ENCODE peak calls at places on chromosomes 7 and 10, in six cellular contexts. One of them, this sample, is unnamed.
A peak's percentile ranks its signal among the peaks of the same experiment; 100 is the strongest.

GRCh38 chr10:132897516-132898381 is 44.6 kb downstream of the CFAP46 start:
- DNase-seq in right lobe of liver: peak; percentile 8
- DNase-seq in fibroblast of mammary gland: no peak
- DNase-seq in IMR-90: no peak
- DNase-seq in retinal pigment epithelial cell: no peak
- DNase-seq in cardiac fibroblast: no peak
- DNase-seq in this sample: no peak

GRCh38 chr10:24642921-24643678 is 80.6 kb downstream of the ARHGAP21 start:
- DNase-seq in right lobe of liver: no peak
- DNase-seq in fibroblast of mammary gland: peak; percentile 89
- DNase-seq in IMR-90: peak; percentile 88
- DNase-seq in retinal pigment epithelial cell: peak; percentile 45
- DNase-seq in cardiac fibroblast: peak; percentile 92
- DNase-seq in this sample: peak; percentile 52

GRCh38 chr7:97126483-97127171 is 9.1 kb downstream of the SDHAF3 start:
- DNase-seq in right lobe of liver: no peak
- DNase-seq in fibroblast of mammary gland: peak; percentile 8
- DNase-seq in IMR-90: peak; percentile 32
- DNase-seq in retinal pigment epithelial cell: no peak
- DNase-seq in cardiac fibroblast: peak; percentile 42
- DNase-seq in this sample: no peak

GRCh38 chr7:105118612-105119600 is 104.9 kb downstream of the KMT2E start:
- DNase-seq in right lobe of liver: no peak
- DNase-seq in fibroblast of mammary gland: no peak
- DNase-seq in IMR-90: no peak
- DNase-seq in retinal pigment epithelial cell: no peak
- DNase-seq in cardiac fibroblast: no peak
- DNase-seq in this sample: no peak

GRCh38 chr10:31467791-31468535 is 148.9 kb downstream of the ZEB1 start:
- DNase-seq in right lobe of liver: peak; percentile 24
- DNase-seq in fibroblast of mammary gland: no peak
- DNase-seq in IMR-90: no peak
- DNase-seq in retinal pigment epithelial cell: peak; percentile 8
- DNase-seq in cardiac fibroblast: peak; percentile 49
- DNase-seq in this sample: no peak

GRCh38 chr10:60238408-60239100 is 151.1 kb downstream of the ANK3 start:
- DNase-seq in right lobe of liver: no peak
- DNase-seq in fibroblast of mammary gland: peak; percentile 57
- DNase-seq in IMR-90: peak; percentile 70
- DNase-seq in retinal pigment epithelial cell: no peak
- DNase-seq in cardiac fibroblast: peak; percentile 60
- DNase-seq in this sample: peak; percentile 15

GRCh38 chr7:22344655-22345054 is 12.3 kb downstream of the RAPGEF5 start:
- DNase-seq in right lobe of liver: no peak
- DNase-seq in fibroblast of mammary gland: no peak
- DNase-seq in IMR-90: no peak
- DNase-seq in retinal pigment epithelial cell: no peak
- DNase-seq in cardiac fibroblast: no peak
- DNase-seq in this sample: no peak

GRCh38 chr10:59838390-59838789 is 68.0 kb downstream of the CCDC6 start:
- DNase-seq in right lobe of liver: no peak
- DNase-seq in fibroblast of mammary gland: no peak
- DNase-seq in IMR-90: no peak
- DNase-seq in retinal pigment epithelial cell: no peak
- DNase-seq in cardiac fibroblast: no peak
- DNase-seq in this sample: no peak

GRCh38 chr10:12847361-12847975 is 154.0 kb downstream of the CCDC3 start:
- DNase-seq in right lobe of liver: no peak
- DNase-seq in fibroblast of mammary gland: no peak
- DNase-seq in IMR-90: no peak
- DNase-seq in retinal pigment epithelial cell: no peak
- DNase-seq in cardiac fibroblast: no peak
- DNase-seq in this sample: no peak

GRCh38 chr7:27112361-27112760 is 9.9 kb upstream of the HOXA2 start:
- DNase-seq in right lobe of liver: no peak
- DNase-seq in fibroblast of mammary gland: no peak
- DNase-seq in IMR-90: peak; percentile 25
- DNase-seq in retinal pigment epithelial cell: no peak
- DNase-seq in cardiac fibroblast: no peak
- DNase-seq in this sample: no peak

GRCh38 chr7:27112960-27113949 is 10.8 kb upstream of the HOXA2 start:
- DNase-seq in right lobe of liver: peak; percentile 69
- DNase-seq in fibroblast of mammary gland: peak; percentile 91
- DNase-seq in IMR-90: peak; percentile 95
- DNase-seq in retinal pigment epithelial cell: no peak
- DNase-seq in cardiac fibroblast: no peak
- DNase-seq in this sample: no peak

GRCh38 chr7:27110163-27110976 is 7.9 kb upstream of the HOXA2 start:
- DNase-seq in right lobe of liver: no peak
- DNase-seq in fibroblast of mammary gland: peak; percentile 69
- DNase-seq in IMR-90: peak; percentile 92
- DNase-seq in retinal pigment epithelial cell: no peak
- DNase-seq in cardiac fibroblast: no peak
- DNase-seq in this sample: no peak

GRCh38 chr7:27110977-27111752 is 8.7 kb upstream of the HOXA2 start:
- DNase-seq in right lobe of liver: no peak
- DNase-seq in fibroblast of mammary gland: peak; percentile 91
- DNase-seq in IMR-90: peak; percentile 92
- DNase-seq in retinal pigment epithelial cell: no peak
- DNase-seq in cardiac fibroblast: peak; percentile 34
- DNase-seq in this sample: peak; percentile 62

DNA sequence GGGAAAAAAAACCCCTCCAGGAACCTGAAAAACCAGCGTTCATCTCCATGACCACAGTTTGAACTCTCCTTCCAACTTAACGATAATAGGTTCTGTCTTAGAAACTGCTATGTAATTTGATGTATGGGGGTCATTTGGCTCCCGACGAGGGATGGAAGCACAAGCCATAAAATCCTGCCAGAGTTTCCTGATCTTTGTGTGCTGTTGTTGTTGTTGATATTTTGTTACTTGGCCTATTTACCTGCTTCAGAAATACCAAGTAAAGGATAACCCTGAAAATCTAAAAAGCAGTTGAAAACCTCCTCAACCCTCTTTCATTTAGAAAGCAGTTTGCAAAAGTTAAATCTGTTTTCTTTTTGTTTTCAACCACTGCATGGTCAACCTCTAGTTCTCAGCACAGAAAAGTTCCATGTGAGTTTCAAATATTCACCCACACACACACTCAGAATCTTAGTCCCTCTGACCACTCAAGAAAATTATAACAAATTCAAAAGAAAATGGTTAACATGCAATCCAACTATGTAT is 9.3 kb upstream of the HOXA2 start:
- DNase-seq in right lobe of liver: no peak
- DNase-seq in fibroblast of mammary gland: no peak
- DNase-seq in IMR-90: peak; percentile 39
- DNase-seq in retinal pigment epithelial cell: no peak
- DNase-seq in cardiac fibroblast: no peak
- DNase-seq in this sample: no peak
- H3K4me3 ChIP-seq in right lobe of liver: no peak overlapping the region
- H3K4me3 ChIP-seq in fibroblast of mammary gland: no peak overlapping the region
- H3K4me3 ChIP-seq in IMR-90: no peak overlapping the region
- H3K4me3 ChIP-seq in retinal pigment epithelial cell: no peak overlapping the region
- H3K4me3 ChIP-seq in cardiac fibroblast: no peak overlapping the region
- H3K4me3 ChIP-seq in this sample: no peak overlapping the region

GRCh38 chr7:71842376-71842775 is 569.8 kb downstream of the CALN1 start:
- DNase-seq in right lobe of liver: no peak
- DNase-seq in fibroblast of mammary gland: no peak
- DNase-seq in IMR-90: no peak
- DNase-seq in retinal pigment epithelial cell: no peak
- DNase-seq in cardiac fibroblast: no peak
- DNase-seq in this sample: no peak
- H3K4me3 ChIP-seq in right lobe of liver: no peak overlapping the region
- H3K4me3 ChIP-seq in fibroblast of mammary gland: no peak overlapping the region
- H3K4me3 ChIP-seq in IMR-90: no peak overlapping the region
- H3K4me3 ChIP-seq in retinal pigment epithelial cell: no peak overlapping the region
- H3K4me3 ChIP-seq in cardiac fibroblast: no peak overlapping the region
- H3K4me3 ChIP-seq in this sample: no peak overlapping the region

GRCh38 chr10:6583447-6583846 is 3.4 kb upstream of the PRKCQ start:
- DNase-seq in right lobe of liver: no peak
- DNase-seq in fibroblast of mammary gland: no peak
- DNase-seq in IMR-90: no peak
- DNase-seq in retinal pigment epithelial cell: no peak
- DNase-seq in cardiac fibroblast: no peak
- DNase-seq in this sample: no peak

GRCh38 chr10:6580279-6581029 is 378 bp upstream of the PRKCQ start:
- DNase-seq in right lobe of liver: peak; percentile 85
- DNase-seq in fibroblast of mammary gland: peak; percentile 33
- DNase-seq in IMR-90: peak; percentile 47
- DNase-seq in retinal pigment epithelial cell: no peak
- DNase-seq in cardiac fibroblast: peak; percentile 21
- DNase-seq in this sample: no peak

GRCh38 chr10:6579904-6580278 is at the start of gene PRKCQ:
- DNase-seq in right lobe of liver: peak; percentile 47
- DNase-seq in fibroblast of mammary gland: no peak
- DNase-seq in IMR-90: peak; percentile 12
- DNase-seq in retinal pigment epithelial cell: no peak
- DNase-seq in cardiac fibroblast: no peak
- DNase-seq in this sample: no peak

GRCh38 chr10:6579193-6579903 is 728 bp downstream of the PRKCQ start:
- DNase-seq in right lobe of liver: no peak
- DNase-seq in fibroblast of mammary gland: no peak
- DNase-seq in IMR-90: no peak
- DNase-seq in retinal pigment epithelial cell: no peak
- DNase-seq in cardiac fibroblast: no peak
- DNase-seq in this sample: no peak

DNA sequence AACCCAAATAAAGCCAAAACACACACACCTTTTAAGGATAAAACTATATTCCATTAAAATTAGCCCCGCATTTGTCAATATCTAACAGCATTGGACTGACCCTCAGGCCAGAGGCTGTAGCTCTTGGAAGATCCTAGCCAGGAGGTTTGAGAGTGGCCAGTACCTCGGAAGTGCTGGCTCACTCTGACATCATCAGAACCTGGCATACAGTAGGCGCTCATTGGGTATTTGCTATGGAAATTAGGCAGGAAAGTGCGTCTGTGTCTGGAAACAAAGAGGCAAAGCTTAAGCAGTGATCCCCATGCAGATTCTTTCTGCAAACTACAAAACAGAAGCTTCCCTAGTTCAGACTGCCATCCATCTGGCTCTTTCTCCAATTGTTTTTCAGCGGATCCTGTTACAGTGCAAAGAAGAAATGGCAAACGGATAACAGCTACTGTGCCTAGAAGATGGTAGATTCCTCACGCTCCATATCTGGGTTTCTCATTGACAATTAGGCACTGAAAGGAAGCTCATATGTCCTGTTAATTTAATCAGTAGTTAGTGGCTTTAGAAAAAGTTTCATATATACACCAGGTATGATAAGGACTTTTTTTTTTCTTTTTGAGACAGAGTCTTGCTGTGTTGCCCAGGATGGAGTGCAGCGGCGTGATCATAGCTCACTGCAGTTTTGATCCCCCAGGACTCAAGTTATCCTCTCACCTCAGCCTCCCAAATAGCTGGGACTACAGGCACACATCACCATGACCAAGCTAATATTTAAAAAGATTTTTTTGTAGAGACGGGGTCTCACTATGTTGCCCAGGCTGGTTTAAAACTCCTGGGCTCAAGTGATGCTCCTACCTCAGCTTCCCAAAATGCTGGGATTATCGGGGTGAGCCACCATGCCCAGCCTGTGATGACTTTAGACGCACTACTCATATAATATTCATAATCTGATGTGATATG is 1.9 kb upstream of the PRKCQ start:
- DNase-seq in right lobe of liver: no peak
- DNase-seq in fibroblast of mammary gland: no peak
- DNase-seq in IMR-90: no peak
- DNase-seq in retinal pigment epithelial cell: no peak
- DNase-seq in cardiac fibroblast: no peak
- DNase-seq in this sample: no peak
- H3K4me3 ChIP-seq in right lobe of liver: no peak overlapping the region
- H3K4me3 ChIP-seq in fibroblast of mammary gland: no peak overlapping the region
- H3K4me3 ChIP-seq in IMR-90: no peak overlapping the region
- H3K4me3 ChIP-seq in retinal pigment epithelial cell: no peak overlapping the region
- H3K4me3 ChIP-seq in cardiac fibroblast: no peak overlapping the region
- H3K4me3 ChIP-seq in this sample: no peak overlapping the region

GRCh38 chr7:70030745-70031144 is 432.5 kb downstream of the AUTS2 start:
- DNase-seq in right lobe of liver: no peak
- DNase-seq in fibroblast of mammary gland: no peak
- DNase-seq in IMR-90: no peak
- DNase-seq in retinal pigment epithelial cell: no peak
- DNase-seq in cardiac fibroblast: no peak
- DNase-seq in this sample: no peak

GRCh38 chr7:70029993-70030392 is 431.7 kb downstream of the AUTS2 start:
- DNase-seq in right lobe of liver: no peak
- DNase-seq in fibroblast of mammary gland: no peak
- DNase-seq in IMR-90: no peak
- DNase-seq in retinal pigment epithelial cell: no peak
- DNase-seq in cardiac fibroblast: no peak
- DNase-seq in this sample: no peak

GRCh38 chr7:70035509-70035908 is 437.2 kb downstream of the AUTS2 start:
- DNase-seq in right lobe of liver: no peak
- DNase-seq in fibroblast of mammary gland: peak; percentile 48
- DNase-seq in IMR-90: no peak
- DNase-seq in retinal pigment epithelial cell: no peak
- DNase-seq in cardiac fibroblast: no peak
- DNase-seq in this sample: no peak

GRCh38 chr7:70035955-70036354 is 437.7 kb downstream of the AUTS2 start:
- DNase-seq in right lobe of liver: no peak
- DNase-seq in fibroblast of mammary gland: no peak
- DNase-seq in IMR-90: no peak
- DNase-seq in retinal pigment epithelial cell: no peak
- DNase-seq in cardiac fibroblast: no peak
- DNase-seq in this sample: no peak

GRCh38 chr7:70032673-70033072 is 434.4 kb downstream of the AUTS2 start:
- DNase-seq in right lobe of liver: no peak
- DNase-seq in fibroblast of mammary gland: no peak
- DNase-seq in IMR-90: no peak
- DNase-seq in retinal pigment epithelial cell: no peak
- DNase-seq in cardiac fibroblast: no peak
- DNase-seq in this sample: no peak
- H3K4me3 ChIP-seq in right lobe of liver: no peak overlapping the region
- H3K4me3 ChIP-seq in fibroblast of mammary gland: no peak overlapping the region
- H3K4me3 ChIP-seq in IMR-90: no peak overlapping the region
- H3K4me3 ChIP-seq in retinal pigment epithelial cell: no peak overlapping the region
- H3K4me3 ChIP-seq in cardiac fibroblast: no peak overlapping the region
- H3K4me3 ChIP-seq in this sample: no peak overlapping the region

GRCh38 chr7:154746551-154746950 is 256.4 kb downstream of the PAXIP1 start:
- DNase-seq in right lobe of liver: no peak
- DNase-seq in fibroblast of mammary gland: no peak
- DNase-seq in IMR-90: no peak
- DNase-seq in retinal pigment epithelial cell: no peak
- DNase-seq in cardiac fibroblast: no peak
- DNase-seq in this sample: no peak
- H3K4me3 ChIP-seq in right lobe of liver: no peak overlapping the region
- H3K4me3 ChIP-seq in fibroblast of mammary gland: no peak overlapping the region
- H3K4me3 ChIP-seq in IMR-90: no peak overlapping the region
- H3K4me3 ChIP-seq in retinal pigment epithelial cell: no peak overlapping the region
- H3K4me3 ChIP-seq in cardiac fibroblast: no peak overlapping the region
- H3K4me3 ChIP-seq in this sample: no peak overlapping the region

DNA sequence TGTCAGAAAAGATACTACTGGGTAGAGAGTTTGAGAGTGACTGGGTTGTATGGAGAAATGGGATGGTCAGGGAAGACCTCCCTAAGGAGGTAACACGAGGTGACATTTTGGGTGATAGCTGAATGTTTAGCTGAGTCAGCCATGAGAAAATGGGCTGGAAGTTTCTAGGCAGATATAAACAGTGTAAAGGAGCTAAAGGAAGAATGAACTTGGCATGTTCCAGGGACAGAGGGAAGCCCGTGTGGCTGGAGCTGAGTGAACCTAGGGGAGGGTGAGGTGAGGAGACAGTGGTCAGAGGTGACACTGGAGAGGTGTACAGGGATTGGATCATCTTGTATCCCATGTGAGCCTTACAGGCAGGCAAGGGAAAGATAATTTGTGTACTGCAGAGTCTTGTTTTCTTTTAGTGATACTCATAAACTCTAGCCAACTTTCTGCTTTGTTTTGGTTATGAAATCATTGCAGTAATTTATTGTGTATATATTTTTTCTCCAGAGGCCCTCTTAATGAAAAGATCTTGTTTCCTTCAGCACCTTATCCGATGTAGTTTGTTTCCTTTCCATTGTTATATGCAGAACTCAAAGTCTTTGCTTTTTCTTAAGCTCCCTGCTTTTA is 1.8 kb downstream of the STARD3NL start:
- DNase-seq in right lobe of liver: no peak
- DNase-seq in fibroblast of mammary gland: peak; percentile 40
- DNase-seq in IMR-90: peak; percentile 37
- DNase-seq in retinal pigment epithelial cell: no peak
- DNase-seq in cardiac fibroblast: peak; percentile 41
- DNase-seq in this sample: no peak
- H3K4me3 ChIP-seq in right lobe of liver: no peak overlapping the region
- H3K4me3 ChIP-seq in fibroblast of mammary gland: peak overlapping the region; percentile 13
- H3K4me3 ChIP-seq in IMR-90: peak overlapping the region; percentile 10
- H3K4me3 ChIP-seq in retinal pigment epithelial cell: no peak overlapping the region
- H3K4me3 ChIP-seq in cardiac fibroblast: no peak overlapping the region
- H3K4me3 ChIP-seq in this sample: peak overlapping the region; percentile 76